ENCODE peak calls at places on chromosomes 5 and 9, in nine cellular contexts. One of them, this sample, is unnamed.

GRCh38 chr9:104907278-104907951 is 20.5 kb downstream of the ABCA1 start:
- DNase-seq in gastrocnemius medialis: peak; percentile 25
- DNase-seq in brain microvascular endothelial cell: peak; percentile 52
- DNase-seq in A549: no peak
- DNase-seq in NCI-H1092: no peak
- DNase-seq in activated naive CD8-positive, alpha-beta T cell treated with anti-CD3 and anti-CD28 coated beads, Interleukin-2, amount 50 U/mL, for 24 hours: no peak
- DNase-seq in central memory CD4-positive, alpha-beta T cell: no peak
- DNase-seq in NCI-H1417 treated with DMSO at 0.1 percent for 48 hours: no peak
- DNase-seq in GM19239: no peak
- DNase-seq in this sample: no peak

GRCh38 chr9:84754896-84755295 is 85.4 kb downstream of the NTRK2 start:
- DNase-seq in gastrocnemius medialis: no peak
- DNase-seq in brain microvascular endothelial cell: peak; percentile 20
- DNase-seq in A549: no peak
- DNase-seq in NCI-H1092: no peak
- DNase-seq in activated naive CD8-positive, alpha-beta T cell treated with anti-CD3 and anti-CD28 coated beads, Interleukin-2, amount 50 U/mL, for 24 hours: no peak
- DNase-seq in central memory CD4-positive, alpha-beta T cell: no peak
- DNase-seq in NCI-H1417 treated with DMSO at 0.1 percent for 48 hours: no peak
- DNase-seq in GM19239: no peak
- DNase-seq in this sample: no peak

GRCh38 chr5:32707394-32707997 is 3.6 kb upstream of the NPR3 start:
- DNase-seq in gastrocnemius medialis: no peak
- DNase-seq in brain microvascular endothelial cell: no peak
- DNase-seq in A549: peak; percentile 52
- DNase-seq in NCI-H1092: peak; percentile 4
- DNase-seq in activated naive CD8-positive, alpha-beta T cell treated with anti-CD3 and anti-CD28 coated beads, Interleukin-2, amount 50 U/mL, for 24 hours: no peak
- DNase-seq in central memory CD4-positive, alpha-beta T cell: no peak
- DNase-seq in NCI-H1417 treated with DMSO at 0.1 percent for 48 hours: no peak
- DNase-seq in GM19239: no peak
- DNase-seq in this sample: peak; percentile 21

GRCh38 chr5:143086851-143087637 is 316.4 kb downstream of the NR3C1 start:
- DNase-seq in gastrocnemius medialis: no peak
- DNase-seq in brain microvascular endothelial cell: peak; percentile 36
- DNase-seq in A549: peak; percentile 43
- DNase-seq in NCI-H1092: no peak
- DNase-seq in activated naive CD8-positive, alpha-beta T cell treated with anti-CD3 and anti-CD28 coated beads, Interleukin-2, amount 50 U/mL, for 24 hours: no peak
- DNase-seq in central memory CD4-positive, alpha-beta T cell: no peak
- DNase-seq in NCI-H1417 treated with DMSO at 0.1 percent for 48 hours: no peak
- DNase-seq in GM19239: no peak
- DNase-seq in this sample: no peak

GRCh38 chr9:100111235-100111634 is 12.2 kb downstream of the INVS start:
- DNase-seq in gastrocnemius medialis: peak; percentile 92
- DNase-seq in brain microvascular endothelial cell: peak; percentile 96
- DNase-seq in A549: no peak
- DNase-seq in NCI-H1092: no peak
- DNase-seq in activated naive CD8-positive, alpha-beta T cell treated with anti-CD3 and anti-CD28 coated beads, Interleukin-2, amount 50 U/mL, for 24 hours: no peak
- DNase-seq in central memory CD4-positive, alpha-beta T cell: no peak
- DNase-seq in NCI-H1417 treated with DMSO at 0.1 percent for 48 hours: no peak
- DNase-seq in GM19239: no peak
- DNase-seq in this sample: no peak

GRCh38 chr5:149611327-149611726 is 30.0 kb downstream of the ARHGEF37 start:
- DNase-seq in gastrocnemius medialis: no peak
- DNase-seq in brain microvascular endothelial cell: peak; percentile 66
- DNase-seq in A549: no peak
- DNase-seq in NCI-H1092: no peak
- DNase-seq in activated naive CD8-positive, alpha-beta T cell treated with anti-CD3 and anti-CD28 coated beads, Interleukin-2, amount 50 U/mL, for 24 hours: no peak
- DNase-seq in central memory CD4-positive, alpha-beta T cell: no peak
- DNase-seq in NCI-H1417 treated with DMSO at 0.1 percent for 48 hours: no peak
- DNase-seq in GM19239: no peak
- DNase-seq in this sample: no peak

GRCh38 chr5:132770476-132771159 is 6.4 kb downstream of the SEPTIN8 start:
- DNase-seq in gastrocnemius medialis: no peak
- DNase-seq in brain microvascular endothelial cell: no peak
- DNase-seq in A549: no peak
- DNase-seq in NCI-H1092: no peak
- DNase-seq in activated naive CD8-positive, alpha-beta T cell treated with anti-CD3 and anti-CD28 coated beads, Interleukin-2, amount 50 U/mL, for 24 hours: no peak
- DNase-seq in central memory CD4-positive, alpha-beta T cell: no peak
- DNase-seq in NCI-H1417 treated with DMSO at 0.1 percent for 48 hours: no peak
- DNase-seq in GM19239: no peak
- DNase-seq in this sample: no peak

GRCh38 chr5:140674629-140675028 is 1.3 kb upstream of the DND1 start:
- DNase-seq in gastrocnemius medialis: no peak
- DNase-seq in brain microvascular endothelial cell: no peak
- DNase-seq in A549: no peak
- DNase-seq in NCI-H1092: no peak
- DNase-seq in activated naive CD8-positive, alpha-beta T cell treated with anti-CD3 and anti-CD28 coated beads, Interleukin-2, amount 50 U/mL, for 24 hours: no peak
- DNase-seq in central memory CD4-positive, alpha-beta T cell: no peak
- DNase-seq in NCI-H1417 treated with DMSO at 0.1 percent for 48 hours: no peak
- DNase-seq in GM19239: no peak
- DNase-seq in this sample: no peak

GRCh38 chr9:38036359-38037084 is 32.5 kb downstream of the SHB start:
- DNase-seq in gastrocnemius medialis: no peak
- DNase-seq in brain microvascular endothelial cell: peak; percentile 76
- DNase-seq in A549: peak; percentile 38
- DNase-seq in NCI-H1092: no peak
- DNase-seq in activated naive CD8-positive, alpha-beta T cell treated with anti-CD3 and anti-CD28 coated beads, Interleukin-2, amount 50 U/mL, for 24 hours: no peak
- DNase-seq in central memory CD4-positive, alpha-beta T cell: no peak
- DNase-seq in NCI-H1417 treated with DMSO at 0.1 percent for 48 hours: no peak
- DNase-seq in GM19239: no peak
- DNase-seq in this sample: no peak

GRCh38 chr5:4374866-4375265 is 765.3 kb upstream of the ADAMTS16 start:
- DNase-seq in gastrocnemius medialis: peak; percentile 14
- DNase-seq in brain microvascular endothelial cell: no peak
- DNase-seq in A549: no peak
- DNase-seq in NCI-H1092: no peak
- DNase-seq in activated naive CD8-positive, alpha-beta T cell treated with anti-CD3 and anti-CD28 coated beads, Interleukin-2, amount 50 U/mL, for 24 hours: no peak
- DNase-seq in central memory CD4-positive, alpha-beta T cell: no peak
- DNase-seq in NCI-H1417 treated with DMSO at 0.1 percent for 48 hours: no peak
- DNase-seq in GM19239: no peak
- DNase-seq in this sample: no peak

GRCh38 chr9:36154213-36154952 is 14.8 kb upstream of the CCIN start:
- DNase-seq in gastrocnemius medialis: no peak
- DNase-seq in brain microvascular endothelial cell: peak; percentile 76
- DNase-seq in A549: no peak
- DNase-seq in NCI-H1092: no peak
- DNase-seq in activated naive CD8-positive, alpha-beta T cell treated with anti-CD3 and anti-CD28 coated beads, Interleukin-2, amount 50 U/mL, for 24 hours: no peak
- DNase-seq in central memory CD4-positive, alpha-beta T cell: no peak
- DNase-seq in NCI-H1417 treated with DMSO at 0.1 percent for 48 hours: no peak
- DNase-seq in GM19239: no peak
- DNase-seq in this sample: no peak

GRCh38 chr5:124746252-124746915 is at the start of gene ZNF608:
- DNase-seq in gastrocnemius medialis: no peak
- DNase-seq in brain microvascular endothelial cell: peak; percentile 75
- DNase-seq in A549: peak; percentile 27
- DNase-seq in NCI-H1092: no peak
- DNase-seq in activated naive CD8-positive, alpha-beta T cell treated with anti-CD3 and anti-CD28 coated beads, Interleukin-2, amount 50 U/mL, for 24 hours: no peak
- DNase-seq in central memory CD4-positive, alpha-beta T cell: no peak
- DNase-seq in NCI-H1417 treated with DMSO at 0.1 percent for 48 hours: no peak
- DNase-seq in GM19239: no peak
- DNase-seq in this sample: no peak

GRCh38 chr5:179413711-179414458 is 68.6 kb upstream of the ADAMTS2 start:
- DNase-seq in gastrocnemius medialis: no peak
- DNase-seq in brain microvascular endothelial cell: no peak
- DNase-seq in A549: no peak
- DNase-seq in NCI-H1092: no peak
- DNase-seq in activated naive CD8-positive, alpha-beta T cell treated with anti-CD3 and anti-CD28 coated beads, Interleukin-2, amount 50 U/mL, for 24 hours: no peak
- DNase-seq in central memory CD4-positive, alpha-beta T cell: no peak
- DNase-seq in NCI-H1417 treated with DMSO at 0.1 percent for 48 hours: no peak
- DNase-seq in GM19239: no peak
- DNase-seq in this sample: no peak

GRCh38 chr5:169688106-169688505 is 51.0 kb downstream of the DOCK2 start:
- DNase-seq in gastrocnemius medialis: no peak
- DNase-seq in brain microvascular endothelial cell: no peak
- DNase-seq in A549: no peak
- DNase-seq in NCI-H1092: no peak
- DNase-seq in activated naive CD8-positive, alpha-beta T cell treated with anti-CD3 and anti-CD28 coated beads, Interleukin-2, amount 50 U/mL, for 24 hours: no peak
- DNase-seq in central memory CD4-positive, alpha-beta T cell: no peak
- DNase-seq in NCI-H1417 treated with DMSO at 0.1 percent for 48 hours: no peak
- DNase-seq in GM19239: no peak
- DNase-seq in this sample: no peak

GRCh38 chr5:16127865-16128544 is 51.6 kb downstream of the MARCHF11 start:
- DNase-seq in gastrocnemius medialis: no peak
- DNase-seq in brain microvascular endothelial cell: no peak
- DNase-seq in A549: no peak
- DNase-seq in NCI-H1092: no peak
- DNase-seq in activated naive CD8-positive, alpha-beta T cell treated with anti-CD3 and anti-CD28 coated beads, Interleukin-2, amount 50 U/mL, for 24 hours: no peak
- DNase-seq in central memory CD4-positive, alpha-beta T cell: no peak
- DNase-seq in NCI-H1417 treated with DMSO at 0.1 percent for 48 hours: no peak
- DNase-seq in GM19239: no peak
- DNase-seq in this sample: no peak

GRCh38 chr9:34628656-34629491 is at the start of gene ARID3C:
- DNase-seq in gastrocnemius medialis: no peak
- DNase-seq in brain microvascular endothelial cell: no peak
- DNase-seq in A549: no peak
- DNase-seq in NCI-H1092: peak; percentile 40
- DNase-seq in activated naive CD8-positive, alpha-beta T cell treated with anti-CD3 and anti-CD28 coated beads, Interleukin-2, amount 50 U/mL, for 24 hours: peak; percentile 44
- DNase-seq in central memory CD4-positive, alpha-beta T cell: peak; percentile 28
- DNase-seq in NCI-H1417 treated with DMSO at 0.1 percent for 48 hours: no peak
- DNase-seq in GM19239: no peak
- DNase-seq in this sample: no peak

GRCh38 chr5:34695275-34696032 is 39.3 kb downstream of the RAI14 start:
- DNase-seq in gastrocnemius medialis: no peak
- DNase-seq in brain microvascular endothelial cell: no peak
- DNase-seq in A549: no peak
- DNase-seq in NCI-H1092: no peak
- DNase-seq in activated naive CD8-positive, alpha-beta T cell treated with anti-CD3 and anti-CD28 coated beads, Interleukin-2, amount 50 U/mL, for 24 hours: no peak
- DNase-seq in central memory CD4-positive, alpha-beta T cell: no peak
- DNase-seq in NCI-H1417 treated with DMSO at 0.1 percent for 48 hours: no peak
- DNase-seq in GM19239: no peak
- DNase-seq in this sample: no peak

GRCh38 chr5:45684118-45684517 is 12.1 kb downstream of the HCN1 start:
- DNase-seq in gastrocnemius medialis: no peak
- DNase-seq in brain microvascular endothelial cell: no peak
- DNase-seq in A549: no peak
- DNase-seq in NCI-H1092: no peak
- DNase-seq in activated naive CD8-positive, alpha-beta T cell treated with anti-CD3 and anti-CD28 coated beads, Interleukin-2, amount 50 U/mL, for 24 hours: no peak
- DNase-seq in central memory CD4-positive, alpha-beta T cell: no peak
- DNase-seq in NCI-H1417 treated with DMSO at 0.1 percent for 48 hours: no peak
- DNase-seq in GM19239: no peak
- DNase-seq in this sample: no peak

GRCh38 chr5:4584982-4585381 is 555.1 kb upstream of the ADAMTS16 start:
- DNase-seq in gastrocnemius medialis: no peak
- DNase-seq in brain microvascular endothelial cell: peak; percentile 78
- DNase-seq in A549: no peak
- DNase-seq in NCI-H1092: no peak
- DNase-seq in activated naive CD8-positive, alpha-beta T cell treated with anti-CD3 and anti-CD28 coated beads, Interleukin-2, amount 50 U/mL, for 24 hours: no peak
- DNase-seq in central memory CD4-positive, alpha-beta T cell: no peak
- DNase-seq in NCI-H1417 treated with DMSO at 0.1 percent for 48 hours: no peak
- DNase-seq in GM19239: no peak
- DNase-seq in this sample: no peak

GRCh38 chr5:1474183-1474839 is 29.1 kb upstream of the SLC6A3 start:
- DNase-seq in gastrocnemius medialis: no peak
- DNase-seq in brain microvascular endothelial cell: no peak
- DNase-seq in A549: no peak
- DNase-seq in NCI-H1092: no peak
- DNase-seq in activated naive CD8-positive, alpha-beta T cell treated with anti-CD3 and anti-CD28 coated beads, Interleukin-2, amount 50 U/mL, for 24 hours: no peak
- DNase-seq in central memory CD4-positive, alpha-beta T cell: no peak
- DNase-seq in NCI-H1417 treated with DMSO at 0.1 percent for 48 hours: no peak
- DNase-seq in GM19239: no peak
- DNase-seq in this sample: no peak

GRCh38 chr5:82749453-82749852 is 327.7 kb downstream of the TMEM167A start:
- DNase-seq in gastrocnemius medialis: no peak
- DNase-seq in brain microvascular endothelial cell: peak; percentile 43
- DNase-seq in A549: no peak
- DNase-seq in NCI-H1092: no peak
- DNase-seq in activated naive CD8-positive, alpha-beta T cell treated with anti-CD3 and anti-CD28 coated beads, Interleukin-2, amount 50 U/mL, for 24 hours: no peak
- DNase-seq in central memory CD4-positive, alpha-beta T cell: no peak
- DNase-seq in NCI-H1417 treated with DMSO at 0.1 percent for 48 hours: no peak
- DNase-seq in GM19239: no peak
- DNase-seq in this sample: no peak

GRCh38 chr5:135834639-135835529 is at the start of gene SLC25A48:
- DNase-seq in gastrocnemius medialis: peak; percentile 39
- DNase-seq in brain microvascular endothelial cell: no peak
- DNase-seq in A549: peak; percentile 87
- DNase-seq in NCI-H1092: peak; percentile 26
- DNase-seq in activated naive CD8-positive, alpha-beta T cell treated with anti-CD3 and anti-CD28 coated beads, Interleukin-2, amount 50 U/mL, for 24 hours: peak; percentile 47
- DNase-seq in central memory CD4-positive, alpha-beta T cell: no peak
- DNase-seq in NCI-H1417 treated with DMSO at 0.1 percent for 48 hours: no peak
- DNase-seq in GM19239: peak; percentile 55
- DNase-seq in this sample: peak; percentile 58

GRCh38 chr9:98118640-98119601 is at the start of gene TRIM14:
- DNase-seq in gastrocnemius medialis: no peak
- DNase-seq in brain microvascular endothelial cell: peak; percentile 9
- DNase-seq in A549: peak; percentile 83
- DNase-seq in NCI-H1092: no peak
- DNase-seq in activated naive CD8-positive, alpha-beta T cell treated with anti-CD3 and anti-CD28 coated beads, Interleukin-2, amount 50 U/mL, for 24 hours: peak; percentile 71
- DNase-seq in central memory CD4-positive, alpha-beta T cell: peak; percentile 42
- DNase-seq in NCI-H1417 treated with DMSO at 0.1 percent for 48 hours: no peak
- DNase-seq in GM19239: peak; percentile 50
- DNase-seq in this sample: peak; percentile 18

GRCh38 chr9:503331-503730 is 288.7 kb downstream of the DOCK8 start:
- DNase-seq in gastrocnemius medialis: no peak
- DNase-seq in brain microvascular endothelial cell: no peak
- DNase-seq in A549: no peak
- DNase-seq in NCI-H1092: no peak
- DNase-seq in activated naive CD8-positive, alpha-beta T cell treated with anti-CD3 and anti-CD28 coated beads, Interleukin-2, amount 50 U/mL, for 24 hours: no peak
- DNase-seq in central memory CD4-positive, alpha-beta T cell: no peak
- DNase-seq in NCI-H1417 treated with DMSO at 0.1 percent for 48 hours: no peak
- DNase-seq in GM19239: no peak
- DNase-seq in this sample: no peak

GRCh38 chr9:117247271-117247670 is 167.6 kb downstream of the ASTN2 start:
- DNase-seq in gastrocnemius medialis: no peak
- DNase-seq in brain microvascular endothelial cell: no peak
- DNase-seq in A549: peak; percentile 28
- DNase-seq in NCI-H1092: peak; percentile 27
- DNase-seq in activated naive CD8-positive, alpha-beta T cell treated with anti-CD3 and anti-CD28 coated beads, Interleukin-2, amount 50 U/mL, for 24 hours: no peak
- DNase-seq in central memory CD4-positive, alpha-beta T cell: no peak
- DNase-seq in NCI-H1417 treated with DMSO at 0.1 percent for 48 hours: no peak
- DNase-seq in GM19239: no peak
- DNase-seq in this sample: no peak

GRCh38 chr9:14346301-14346721 is 32.4 kb upstream of the NFIB start:
- DNase-seq in gastrocnemius medialis: peak; percentile 63
- DNase-seq in brain microvascular endothelial cell: no peak
- DNase-seq in A549: no peak
- DNase-seq in NCI-H1092: peak; percentile 76
- DNase-seq in activated naive CD8-positive, alpha-beta T cell treated with anti-CD3 and anti-CD28 coated beads, Interleukin-2, amount 50 U/mL, for 24 hours: no peak
- DNase-seq in central memory CD4-positive, alpha-beta T cell: no peak
- DNase-seq in NCI-H1417 treated with DMSO at 0.1 percent for 48 hours: no peak
- DNase-seq in GM19239: no peak
- DNase-seq in this sample: no peak

GRCh38 chr5:156119692-156120091 is 207.3 kb upstream of the SGCD start:
- DNase-seq in gastrocnemius medialis: no peak
- DNase-seq in brain microvascular endothelial cell: no peak
- DNase-seq in A549: no peak
- DNase-seq in NCI-H1092: no peak
- DNase-seq in activated naive CD8-positive, alpha-beta T cell treated with anti-CD3 and anti-CD28 coated beads, Interleukin-2, amount 50 U/mL, for 24 hours: no peak
- DNase-seq in central memory CD4-positive, alpha-beta T cell: no peak
- DNase-seq in NCI-H1417 treated with DMSO at 0.1 percent for 48 hours: no peak
- DNase-seq in GM19239: no peak
- DNase-seq in this sample: no peak